ENCODE peak calls at places on chromosomes 2 and 18, in eight cellular contexts. N, Y, W, I, K, O, S and L are unnamed samples.

GRCh38 chr2:27932396-27932795 is 41.9 kb downstream of the BABAM2 start:
- DNase-seq in O (no peak), Y (no peak), N (no peak), I (no peak), W (no peak), K (no peak), S (no peak), L (no peak)

GRCh38 chr2:56464613-56465012 is 280.8 kb downstream of the CCDC85A start:
- DNase-seq in S (no peak), I (no peak), Y (no peak), O (no peak), W (no peak), K (no peak), N (no peak), L (no peak)

GRCh38 chr18:21486905-21487437 is 113.5 kb downstream of the ESCO1 start:
- DNase-seq in K (no peak), N (no peak), Y (no peak), I (no peak), S (no peak), W (no peak), O (no peak), L (no peak)

GRCh38 chr2:200003444-200003843 is 48.1 kb downstream of the MAIP1 start:
- DNase-seq in O (no peak), N (no peak), Y (no peak), I (no peak), W (no peak), S (no peak), K (no peak), L (no peak)

GRCh38 chr18:68721681-68722583 is 7.0 kb upstream of the TMX3 start:
- DNase-seq in S (no peak), K (no peak), W (no peak), I (no peak), O (no peak), Y (no peak), N (no peak), L (no peak)

GRCh38 chr18:62894681-62895390 is 179.5 kb downstream of the PHLPP1 start:
- DNase-seq in K (no peak), O (no peak), I (no peak), S (no peak), N (no peak), Y (no peak), W (no peak), L (no peak)

GRCh38 chr2:3659447-3660432 is 1.7 kb downstream of the ALLC start:
- DNase-seq in O (peak), N (no peak), K (no peak), S (no peak), W (no peak), Y (peak), I (no peak), L (peak)

GRCh38 chr2:178256382-178257053 is 62.2 kb downstream of the OSBPL6 start:
- DNase-seq in Y (no peak), W (no peak), N (no peak), I (no peak), S (no peak), O (no peak), K (no peak), L (no peak)

GRCh38 chr2:79640001-79640400 is 127.2 kb downstream of the CTNNA2 start:
- DNase-seq in N (no peak), I (no peak), S (no peak), Y (no peak), W (no peak), K (no peak), O (no peak), L (no peak)

GRCh38 chr2:70965506-70965905 is 12.9 kb upstream of the ANKRD53 start:
- DNase-seq in O (no peak), K (no peak), I (no peak), N (no peak), Y (no peak), W (no peak), S (no peak), L (no peak)

GRCh38 chr2:168935810-168936581 is 34.9 kb downstream of the G6PC2 start:
- DNase-seq in S (no peak), K (no peak), O (no peak), Y (no peak), I (no peak), W (no peak), N (peak), L (peak)

GRCh38 chr2:74383254-74383653 is 3.1 kb upstream of the DCTN1 start:
- DNase-seq in I (no peak), N (no peak), S (no peak), Y (no peak), W (no peak), O (no peak), K (no peak), L (no peak)

GRCh38 chr2:237968048-237968862 is 1.4 kb downstream of the UBE2F start:
- DNase-seq in K (peak), W (peak), O (no peak), S (no peak), Y (peak), N (no peak), I (no peak), L (no peak)

GRCh38 chr2:101770672-101771071 is 73.2 kb downstream of the MAP4K4 start:
- DNase-seq in S (no peak), I (no peak), W (no peak), N (peak), O (peak), K (no peak), Y (no peak), L (peak)

GRCh38 chr2:27408601-27409320 is 630 bp downstream of the PPM1G start:
- DNase-seq in S (no peak), W (no peak), Y (peak), O (peak), K (no peak), I (peak), N (peak), L (peak)

GRCh38 chr2:240121675-240122074 is 14.4 kb downstream of the COPS9 start:
- DNase-seq in W (no peak), I (no peak), Y (no peak), K (no peak), O (no peak), S (no peak), N (no peak), L (no peak)